ENCODE peak calls at places on chromosome 7, in five cellular contexts. Y, B, M, K and S are unnamed samples.

GRCh38 chr7:155007947-155008346 is 5.0 kb upstream of the PAXIP1 start:
- DNase-seq in Y (no peak), B (peak), M (no peak), K (peak), S (no peak)

GRCh38 chr7:133070562-133070961 is 11.3 kb downstream of the CHCHD3 start:
- DNase-seq in Y (no peak), B (no peak), M (no peak), K (no peak), S (no peak)

GRCh38 chr7:158908552-158908951 is 52.2 kb downstream of the DYNC2I1 start:
- DNase-seq in Y (no peak), B (no peak), M (no peak), K (no peak), S (no peak)

GRCh38 chr7:65953890-65954289 is 28.1 kb downstream of the GUSB start:
- DNase-seq in Y (no peak), B (no peak), M (no peak), K (no peak), S (no peak)

GRCh38 chr7:22868509-22868908 is 45.9 kb upstream of the TOMM7 start:
- DNase-seq in Y (no peak), B (no peak), M (no peak), K (no peak), S (no peak)

GRCh38 chr7:40027545-40027944 is 77.5 kb downstream of the CDK13 start:
- DNase-seq in Y (no peak), B (no peak), M (no peak), K (no peak), S (no peak)

GRCh38 chr7:100438172-100438571 is 1.9 kb upstream of the PPP1R35 start:
- DNase-seq in Y (no peak), B (no peak), M (no peak), K (no peak), S (no peak)

GRCh38 chr7:98745722-98746318 is 124.0 kb downstream of the TMEM130 start:
- DNase-seq in Y (peak), B (peak), M (peak), K (peak), S (peak)

GRCh38 chr7:27193335-27194001 is 6.4 kb downstream of the HOXA13 start:
- DNase-seq in Y (no peak), B (no peak), M (peak), K (no peak), S (peak)

GRCh38 chr7:137934176-137934826 is 67.6 kb downstream of the CREB3L2 start:
- DNase-seq in Y (no peak), B (no peak), M (no peak), K (no peak), S (no peak)

GRCh38 chr7:12719978-12720377 is 32.5 kb downstream of the ARL4A start:
- DNase-seq in Y (no peak), B (no peak), M (no peak), K (no peak), S (no peak)

GRCh38 chr7:151179946-151180345 is 7.1 kb downstream of the ASB10 start:
- DNase-seq in Y (no peak), B (no peak), M (no peak), K (no peak), S (no peak)

GRCh38 chr7:131843862-131844261 is 287.4 kb upstream of the PODXL start:
- DNase-seq in Y (no peak), B (no peak), M (no peak), K (no peak), S (no peak)

GRCh38 chr7:93949468-93949867 is 27.9 kb downstream of the GNG11 start:
- DNase-seq in Y (no peak), B (no peak), M (no peak), K (no peak), S (no peak)

GRCh38 chr7:13880789-13881188 is 108.7 kb downstream of the ETV1 start:
- DNase-seq in Y (no peak), B (no peak), M (no peak), K (no peak), S (no peak)

GRCh38 chr7:74427974-74428373 is 25.7 kb upstream of the GTF2IRD1 start:
- DNase-seq in Y (no peak), B (no peak), M (peak), K (no peak), S (no peak)

GRCh38 chr7:152462995-152463713 is 27.4 kb upstream of the KMT2C start:
- DNase-seq in Y (no peak), B (no peak), M (no peak), K (no peak), S (no peak)

GRCh38 chr7:14841086-14841485 is 61.5 kb downstream of the DGKB start:
- DNase-seq in Y (no peak), B (no peak), M (no peak), K (no peak), S (no peak)

GRCh38 chr7:155810607-155811559 is 1.4 kb downstream of the SHH start:
- DNase-seq in Y (no peak), B (no peak), M (no peak), K (no peak), S (no peak)

GRCh38 chr7:116859323-116859722 is 3.1 kb upstream of the CAPZA2 start:
- DNase-seq in Y (no peak), B (no peak), M (no peak), K (no peak), S (no peak)

GRCh38 chr7:620885-621284 is 101.2 kb upstream of the PDGFA start:
- DNase-seq in Y (no peak), B (no peak), M (no peak), K (no peak), S (no peak)

GRCh38 chr7:51060536-51060935 is 256.1 kb downstream of the COBL start:
- DNase-seq in Y (no peak), B (no peak), M (no peak), K (no peak), S (no peak)

GRCh38 chr7:114502454-114503254 is 88.0 kb downstream of the FOXP2 start:
- DNase-seq in Y (no peak), B (no peak), M (no peak), K (no peak), S (no peak)

GRCh38 chr7:142088022-142088714 is 23.4 kb upstream of the MGAM2 start:
- DNase-seq in Y (no peak), B (no peak), M (no peak), K (no peak), S (no peak)

GRCh38 chr7:132489776-132490237 is 86.5 kb downstream of the PLXNA4 start:
- DNase-seq in Y (no peak), B (no peak), M (peak), K (no peak), S (no peak)

GRCh38 chr7:7416031-7416968 is 119.4 kb downstream of the COL28A1 start:
- DNase-seq in Y (no peak), B (no peak), M (no peak), K (no peak), S (peak)

GRCh38 chr7:45892407-45893035 is 4.2 kb downstream of the IGFBP1 start:
- DNase-seq in Y (no peak), B (no peak), M (no peak), K (no peak), S (no peak)

GRCh38 chr7:140060788-140061606 is 1.8 kb downstream of the PARP12 start:
- DNase-seq in Y (no peak), B (no peak), M (no peak), K (no peak), S (peak)